ENCODE peak calls at places on chromosomes 11 and 22, in six cellular contexts. V is T-helper 2 cell; F is activated CD4-positive, CD25-positive, alpha-beta regulatory T cell treated with anti-CD3 and anti-CD28 coated beads, Interleukin-2, amount 50 U/mL, for 16 hours; G is substantia nigra; L is fibroblast of lung; J is upper lobe of right lung. C is an unnamed sample.

GRCh38 chr11:126181939-126182730 is 29.3 kb downstream of the RPUSD4 start:
- DNase-seq in F (no peak), L (no peak), J (no peak), G (no peak), V (no peak), C (no peak)

GRCh38 chr22:31347251-31348008 is 1.3 kb upstream of the PATZ1 start:
- DNase-seq in V (peak; percentile 40), G (peak; percentile 66), F (peak; percentile 5), J (peak; percentile 85), L (peak; percentile 76), C (peak; percentile 59)

GRCh38 chr11:76576166-76576565 is 94.4 kb downstream of the LRRC32 start:
- DNase-seq in G (no peak), L (no peak), J (no peak), F (no peak), V (no peak), C (no peak)

GRCh38 chr11:65593518-65594414 is 1.8 kb downstream of the KCNK7 start:
- DNase-seq in F (no peak), V (no peak), G (peak; percentile 68), J (no peak), L (peak; percentile 27), C (no peak)

GRCh38 chr22:42388130-42388797 is 43.9 kb downstream of the NFAM1 start:
- DNase-seq in G (no peak), L (peak; percentile 26), V (no peak), J (no peak), F (no peak), C (peak; percentile 78)

GRCh38 chr22:30310881-30311771 is 15.6 kb downstream of the TBC1D10A start:
- DNase-seq in F (no peak), V (no peak), G (no peak), L (peak; percentile 78), J (peak; percentile 83), C (no peak)

GRCh38 chr11:134223066-134223465 is 701 bp downstream of the NCAPD3 start:
- DNase-seq in J (no peak), L (no peak), F (no peak), G (no peak), V (no peak), C (no peak)

GRCh38 chr11:111571829-111572501 is 30.3 kb upstream of the SIK2 start:
- DNase-seq in L (peak; percentile 56), J (no peak), V (no peak), F (no peak), G (no peak), C (no peak)

GRCh38 chr11:123217897-123218296 is 22.8 kb upstream of the CLMP start:
- DNase-seq in L (peak; percentile 33), F (no peak), V (no peak), G (no peak), J (no peak), C (no peak)

GRCh38 chr22:36838119-36839030 is 21.5 kb upstream of the PVALB start:
- DNase-seq in F (no peak), V (no peak), J (peak; percentile 22), L (no peak), G (no peak), C (no peak)

GRCh38 chr11:126676536-126676935 is 321.1 kb downstream of the ST3GAL4 start:
- DNase-seq in V (no peak), L (no peak), G (no peak), F (no peak), J (no peak), C (no peak)

GRCh38 chr22:42868751-42869251 is 11.7 kb upstream of the ARFGAP3 start:
- DNase-seq in J (peak; percentile 85), F (no peak), V (no peak), G (no peak), L (peak; percentile 75), C (no peak)

GRCh38 chr11:124394408-124394807 is 4.4 kb downstream of the OR8B3 start:
- DNase-seq in L (peak; percentile 30), V (no peak), G (no peak), J (no peak), F (no peak), C (no peak)

GRCh38 chr11:132519226-132519860 is 1013.0 kb downstream of the OPCML start:
- DNase-seq in L (peak; percentile 73), F (no peak), J (no peak), G (no peak), V (no peak), C (no peak)

GRCh38 chr11:96145163-96145585 is 197.8 kb downstream of the MAML2 start:
- DNase-seq in G (no peak), J (no peak), L (peak; percentile 55), F (no peak), V (no peak), C (no peak)

GRCh38 chr22:35218079-35218478 is 39.2 kb upstream of the HMGXB4 start:
- DNase-seq in J (no peak), F (no peak), G (no peak), V (no peak), L (peak; percentile 20), C (no peak)

GRCh38 chr11:127392575-127392974 is 392.0 kb upstream of the KIRREL3 start:
- DNase-seq in F (no peak), V (no peak), G (no peak), J (no peak), L (no peak), C (no peak)

GRCh38 chr22:44272330-44272729 is 40.4 kb downstream of the SHISAL1 start:
- DNase-seq in F (no peak), J (peak; percentile 3), V (no peak), G (no peak), L (no peak), C (no peak)

GRCh38 chr11:27282141-27282590 is 80.8 kb downstream of the CCDC34 start:
- DNase-seq in V (no peak), F (no peak), G (no peak), J (no peak), L (peak; percentile 100), C (no peak)

GRCh38 chr11:78662811-78663210 is 88.1 kb upstream of the NARS2 start:
- DNase-seq in F (no peak), L (no peak), J (no peak), G (no peak), V (no peak), C (no peak)

GRCh38 chr22:23269441-23270211 is 89.3 kb downstream of the BCR start:
- DNase-seq in G (no peak), F (no peak), V (no peak), L (no peak), J (no peak), C (peak; percentile 44)

GRCh38 chr22:25702046-25702445 is 39.9 kb upstream of the MYO18B start:
- DNase-seq in L (peak; percentile 19), V (no peak), F (no peak), G (no peak), J (no peak), C (peak; percentile 11)

GRCh38 chr11:64538501-64538951 is 52.5 kb upstream of the SLC22A12 start:
- DNase-seq in J (peak; percentile 55), L (no peak), V (no peak), G (no peak), F (no peak), C (no peak)

GRCh38 chr11:104089481-104089880 is 53.0 kb downstream of the DDI1 start:
- DNase-seq in F (no peak), G (no peak), L (no peak), J (no peak), V (no peak), C (no peak)

GRCh38 chr11:67405196-67405567 is 1.3 kb downstream of the TBC1D10C start:
- DNase-seq in F (no peak), L (no peak), V (no peak), G (no peak), J (no peak), C (no peak)

GRCh38 chr11:92332986-92333385 is 108.4 kb downstream of the FAT3 start:
- DNase-seq in L (peak; percentile 84), G (no peak), F (no peak), J (no peak), V (no peak), C (no peak)

GRCh38 chr22:39388261-39389011 is 11.1 kb upstream of the TAB1 start:
- DNase-seq in V (peak; percentile 78), J (peak; percentile 90), F (peak; percentile 44), L (peak; percentile 81), G (no peak), C (peak; percentile 55)

GRCh38 chr11:129427376-129427775 is 51.7 kb downstream of the BARX2 start:
- DNase-seq in F (no peak), V (no peak), G (no peak), L (no peak), J (no peak), C (no peak)

GRCh38 chr22:49545606-49546005 is 282.1 kb downstream of the BRD1 start:
- DNase-seq in J (peak; percentile 37), F (no peak), G (no peak), V (no peak), L (no peak), C (no peak)